ENCODE peak calls at places on chromosome 3, in seven cellular contexts. One of them, this sample, is unnamed.

GRCh38 chr3:12856626-12857025 is 15.3 kb upstream of the RPL32 start:
- DNase-seq in mesothelial cell of epicardium: no peak
- DNase-seq in AG08395: no peak
- DNase-seq in CD4-positive, alpha-beta memory T cell: no peak
- DNase-seq in stimulated activated CD4-positive, alpha-beta T cell treated with anti-CD3 and anti-CD28 coated beads, Interleukin-12 subunit alpha, Interleukin-12 subunit beta, amount 100 ng/mL, for 4 hours: no peak
- DNase-seq in GM23248: no peak
- DNase-seq in stimulated activated naive CD8-positive, alpha-beta T cell treated with anti-CD3 and anti-CD28 coated beads, Interleukin-15, Interleukin-2, amounts not matched to agents 100 U/mL and 50 U/mL, for 24 hours: no peak
- DNase-seq in this sample: no peak

GRCh38 chr3:3192481-3192764 is 12.9 kb upstream of the CRBN start:
- DNase-seq in stimulated activated naive CD8-positive, alpha-beta T cell treated with anti-CD3 and anti-CD28 coated beads, Interleukin-15, Interleukin-2, amounts not matched to agents 100 U/mL and 50 U/mL, for 24 hours: no peak
- DNase-seq in mesothelial cell of epicardium: no peak
- DNase-seq in AG08395: no peak
- DNase-seq in CD4-positive, alpha-beta memory T cell: no peak
- DNase-seq in GM23248: no peak
- DNase-seq in stimulated activated CD4-positive, alpha-beta T cell treated with anti-CD3 and anti-CD28 coated beads, Interleukin-12 subunit alpha, Interleukin-12 subunit beta, amount 100 ng/mL, for 4 hours: no peak
- DNase-seq in this sample: peak

GRCh38 chr3:55190296-55190695 is 262.4 kb upstream of the LRTM1 start:
- DNase-seq in stimulated activated CD4-positive, alpha-beta T cell treated with anti-CD3 and anti-CD28 coated beads, Interleukin-12 subunit alpha, Interleukin-12 subunit beta, amount 100 ng/mL, for 4 hours: no peak
- DNase-seq in AG08395: peak
- DNase-seq in GM23248: peak
- DNase-seq in mesothelial cell of epicardium: no peak
- DNase-seq in stimulated activated naive CD8-positive, alpha-beta T cell treated with anti-CD3 and anti-CD28 coated beads, Interleukin-15, Interleukin-2, amounts not matched to agents 100 U/mL and 50 U/mL, for 24 hours: no peak
- DNase-seq in CD4-positive, alpha-beta memory T cell: no peak
- DNase-seq in this sample: no peak

GRCh38 chr3:123634149-123635051 is 49.5 kb upstream of the HACD2 start:
- DNase-seq in GM23248: no peak
- DNase-seq in mesothelial cell of epicardium: no peak
- DNase-seq in stimulated activated naive CD8-positive, alpha-beta T cell treated with anti-CD3 and anti-CD28 coated beads, Interleukin-15, Interleukin-2, amounts not matched to agents 100 U/mL and 50 U/mL, for 24 hours: no peak
- DNase-seq in AG08395: no peak
- DNase-seq in CD4-positive, alpha-beta memory T cell: no peak
- DNase-seq in stimulated activated CD4-positive, alpha-beta T cell treated with anti-CD3 and anti-CD28 coated beads, Interleukin-12 subunit alpha, Interleukin-12 subunit beta, amount 100 ng/mL, for 4 hours: no peak
- DNase-seq in this sample: no peak

GRCh38 chr3:69219101-69219708 is 96.8 kb upstream of the LMOD3 start:
- DNase-seq in AG08395: no peak
- DNase-seq in GM23248: no peak
- DNase-seq in CD4-positive, alpha-beta memory T cell: no peak
- DNase-seq in stimulated activated CD4-positive, alpha-beta T cell treated with anti-CD3 and anti-CD28 coated beads, Interleukin-12 subunit alpha, Interleukin-12 subunit beta, amount 100 ng/mL, for 4 hours: no peak
- DNase-seq in stimulated activated naive CD8-positive, alpha-beta T cell treated with anti-CD3 and anti-CD28 coated beads, Interleukin-15, Interleukin-2, amounts not matched to agents 100 U/mL and 50 U/mL, for 24 hours: no peak
- DNase-seq in mesothelial cell of epicardium: no peak
- DNase-seq in this sample: no peak

GRCh38 chr3:52670621-52671521 is 14.8 kb downstream of the PBRM1 start:
- DNase-seq in CD4-positive, alpha-beta memory T cell: peak
- DNase-seq in AG08395: peak
- DNase-seq in GM23248: peak
- DNase-seq in stimulated activated CD4-positive, alpha-beta T cell treated with anti-CD3 and anti-CD28 coated beads, Interleukin-12 subunit alpha, Interleukin-12 subunit beta, amount 100 ng/mL, for 4 hours: no peak
- DNase-seq in mesothelial cell of epicardium: no peak
- DNase-seq in stimulated activated naive CD8-positive, alpha-beta T cell treated with anti-CD3 and anti-CD28 coated beads, Interleukin-15, Interleukin-2, amounts not matched to agents 100 U/mL and 50 U/mL, for 24 hours: peak
- DNase-seq in this sample: peak

GRCh38 chr3:134722899-134723484 is 72.1 kb upstream of the EPHB1 start:
- DNase-seq in stimulated activated CD4-positive, alpha-beta T cell treated with anti-CD3 and anti-CD28 coated beads, Interleukin-12 subunit alpha, Interleukin-12 subunit beta, amount 100 ng/mL, for 4 hours: no peak
- DNase-seq in AG08395: no peak
- DNase-seq in stimulated activated naive CD8-positive, alpha-beta T cell treated with anti-CD3 and anti-CD28 coated beads, Interleukin-15, Interleukin-2, amounts not matched to agents 100 U/mL and 50 U/mL, for 24 hours: no peak
- DNase-seq in GM23248: peak
- DNase-seq in mesothelial cell of epicardium: no peak
- DNase-seq in CD4-positive, alpha-beta memory T cell: no peak
- DNase-seq in this sample: no peak

GRCh38 chr3:46271209-46271608 is 28.9 kb downstream of the CCR3 start:
- DNase-seq in GM23248: no peak
- DNase-seq in mesothelial cell of epicardium: no peak
- DNase-seq in CD4-positive, alpha-beta memory T cell: no peak
- DNase-seq in stimulated activated CD4-positive, alpha-beta T cell treated with anti-CD3 and anti-CD28 coated beads, Interleukin-12 subunit alpha, Interleukin-12 subunit beta, amount 100 ng/mL, for 4 hours: no peak
- DNase-seq in stimulated activated naive CD8-positive, alpha-beta T cell treated with anti-CD3 and anti-CD28 coated beads, Interleukin-15, Interleukin-2, amounts not matched to agents 100 U/mL and 50 U/mL, for 24 hours: no peak
- DNase-seq in AG08395: no peak
- DNase-seq in this sample: no peak

GRCh38 chr3:186060222-186060621 is 48.7 kb downstream of the ETV5 start:
- DNase-seq in stimulated activated naive CD8-positive, alpha-beta T cell treated with anti-CD3 and anti-CD28 coated beads, Interleukin-15, Interleukin-2, amounts not matched to agents 100 U/mL and 50 U/mL, for 24 hours: peak
- DNase-seq in stimulated activated CD4-positive, alpha-beta T cell treated with anti-CD3 and anti-CD28 coated beads, Interleukin-12 subunit alpha, Interleukin-12 subunit beta, amount 100 ng/mL, for 4 hours: no peak
- DNase-seq in AG08395: no peak
- DNase-seq in GM23248: no peak
- DNase-seq in mesothelial cell of epicardium: no peak
- DNase-seq in CD4-positive, alpha-beta memory T cell: peak
- DNase-seq in this sample: no peak

GRCh38 chr3:15796331-15796730 is 1.4 kb downstream of the ANKRD28 start:
- DNase-seq in stimulated activated naive CD8-positive, alpha-beta T cell treated with anti-CD3 and anti-CD28 coated beads, Interleukin-15, Interleukin-2, amounts not matched to agents 100 U/mL and 50 U/mL, for 24 hours: no peak
- DNase-seq in mesothelial cell of epicardium: no peak
- DNase-seq in stimulated activated CD4-positive, alpha-beta T cell treated with anti-CD3 and anti-CD28 coated beads, Interleukin-12 subunit alpha, Interleukin-12 subunit beta, amount 100 ng/mL, for 4 hours: no peak
- DNase-seq in GM23248: no peak
- DNase-seq in AG08395: no peak
- DNase-seq in CD4-positive, alpha-beta memory T cell: no peak
- DNase-seq in this sample: no peak

GRCh38 chr3:156187146-156187769 is 66.9 kb downstream of the KCNAB1 start:
- DNase-seq in GM23248: peak
- DNase-seq in AG08395: peak
- DNase-seq in CD4-positive, alpha-beta memory T cell: no peak
- DNase-seq in stimulated activated CD4-positive, alpha-beta T cell treated with anti-CD3 and anti-CD28 coated beads, Interleukin-12 subunit alpha, Interleukin-12 subunit beta, amount 100 ng/mL, for 4 hours: no peak
- DNase-seq in mesothelial cell of epicardium: no peak
- DNase-seq in stimulated activated naive CD8-positive, alpha-beta T cell treated with anti-CD3 and anti-CD28 coated beads, Interleukin-15, Interleukin-2, amounts not matched to agents 100 U/mL and 50 U/mL, for 24 hours: no peak
- DNase-seq in this sample: no peak

GRCh38 chr3:172034786-172035685 is 4.3 kb upstream of the FNDC3B start:
- DNase-seq in GM23248: peak
- DNase-seq in CD4-positive, alpha-beta memory T cell: peak
- DNase-seq in stimulated activated CD4-positive, alpha-beta T cell treated with anti-CD3 and anti-CD28 coated beads, Interleukin-12 subunit alpha, Interleukin-12 subunit beta, amount 100 ng/mL, for 4 hours: no peak
- DNase-seq in AG08395: peak
- DNase-seq in mesothelial cell of epicardium: no peak
- DNase-seq in stimulated activated naive CD8-positive, alpha-beta T cell treated with anti-CD3 and anti-CD28 coated beads, Interleukin-15, Interleukin-2, amounts not matched to agents 100 U/mL and 50 U/mL, for 24 hours: no peak
- DNase-seq in this sample: peak

GRCh38 chr3:129644836-129645235 is 38.4 kb upstream of the PLXND1 start:
- DNase-seq in stimulated activated CD4-positive, alpha-beta T cell treated with anti-CD3 and anti-CD28 coated beads, Interleukin-12 subunit alpha, Interleukin-12 subunit beta, amount 100 ng/mL, for 4 hours: no peak
- DNase-seq in mesothelial cell of epicardium: no peak
- DNase-seq in AG08395: no peak
- DNase-seq in stimulated activated naive CD8-positive, alpha-beta T cell treated with anti-CD3 and anti-CD28 coated beads, Interleukin-15, Interleukin-2, amounts not matched to agents 100 U/mL and 50 U/mL, for 24 hours: no peak
- DNase-seq in GM23248: no peak
- DNase-seq in CD4-positive, alpha-beta memory T cell: no peak
- DNase-seq in this sample: no peak

GRCh38 chr3:50525987-50526386 is 22.6 kb upstream of the CACNA2D2 start:
- DNase-seq in CD4-positive, alpha-beta memory T cell: no peak
- DNase-seq in stimulated activated naive CD8-positive, alpha-beta T cell treated with anti-CD3 and anti-CD28 coated beads, Interleukin-15, Interleukin-2, amounts not matched to agents 100 U/mL and 50 U/mL, for 24 hours: peak
- DNase-seq in mesothelial cell of epicardium: peak
- DNase-seq in AG08395: peak
- DNase-seq in stimulated activated CD4-positive, alpha-beta T cell treated with anti-CD3 and anti-CD28 coated beads, Interleukin-12 subunit alpha, Interleukin-12 subunit beta, amount 100 ng/mL, for 4 hours: peak
- DNase-seq in GM23248: peak
- DNase-seq in this sample: peak

GRCh38 chr3:12947504-12948369 is 106.4 kb upstream of the RPL32 start:
- DNase-seq in CD4-positive, alpha-beta memory T cell: no peak
- DNase-seq in GM23248: peak
- DNase-seq in AG08395: peak
- DNase-seq in stimulated activated naive CD8-positive, alpha-beta T cell treated with anti-CD3 and anti-CD28 coated beads, Interleukin-15, Interleukin-2, amounts not matched to agents 100 U/mL and 50 U/mL, for 24 hours: no peak
- DNase-seq in mesothelial cell of epicardium: peak
- DNase-seq in stimulated activated CD4-positive, alpha-beta T cell treated with anti-CD3 and anti-CD28 coated beads, Interleukin-12 subunit alpha, Interleukin-12 subunit beta, amount 100 ng/mL, for 4 hours: no peak
- DNase-seq in this sample: peak

GRCh38 chr3:176403531-176403930 is 793.8 kb downstream of the TBL1XR1 start:
- DNase-seq in AG08395: no peak
- DNase-seq in stimulated activated naive CD8-positive, alpha-beta T cell treated with anti-CD3 and anti-CD28 coated beads, Interleukin-15, Interleukin-2, amounts not matched to agents 100 U/mL and 50 U/mL, for 24 hours: no peak
- DNase-seq in GM23248: peak
- DNase-seq in stimulated activated CD4-positive, alpha-beta T cell treated with anti-CD3 and anti-CD28 coated beads, Interleukin-12 subunit alpha, Interleukin-12 subunit beta, amount 100 ng/mL, for 4 hours: no peak
- DNase-seq in mesothelial cell of epicardium: no peak
- DNase-seq in CD4-positive, alpha-beta memory T cell: no peak
- DNase-seq in this sample: no peak

GRCh38 chr3:60490992-60491391 is 760.3 kb downstream of the FHIT start:
- DNase-seq in stimulated activated naive CD8-positive, alpha-beta T cell treated with anti-CD3 and anti-CD28 coated beads, Interleukin-15, Interleukin-2, amounts not matched to agents 100 U/mL and 50 U/mL, for 24 hours: no peak
- DNase-seq in AG08395: no peak
- DNase-seq in mesothelial cell of epicardium: no peak
- DNase-seq in GM23248: no peak
- DNase-seq in CD4-positive, alpha-beta memory T cell: no peak
- DNase-seq in stimulated activated CD4-positive, alpha-beta T cell treated with anti-CD3 and anti-CD28 coated beads, Interleukin-12 subunit alpha, Interleukin-12 subunit beta, amount 100 ng/mL, for 4 hours: no peak
- DNase-seq in this sample: no peak

GRCh38 chr3:2879587-2879986 is 230.6 kb downstream of the IL5RA start:
- DNase-seq in stimulated activated CD4-positive, alpha-beta T cell treated with anti-CD3 and anti-CD28 coated beads, Interleukin-12 subunit alpha, Interleukin-12 subunit beta, amount 100 ng/mL, for 4 hours: no peak
- DNase-seq in GM23248: no peak
- DNase-seq in AG08395: no peak
- DNase-seq in CD4-positive, alpha-beta memory T cell: no peak
- DNase-seq in mesothelial cell of epicardium: no peak
- DNase-seq in stimulated activated naive CD8-positive, alpha-beta T cell treated with anti-CD3 and anti-CD28 coated beads, Interleukin-15, Interleukin-2, amounts not matched to agents 100 U/mL and 50 U/mL, for 24 hours: no peak
- DNase-seq in this sample: no peak

This sample was measured in K562.